ENCODE peak calls at places on chromosomes 3 and 15, in five cellular contexts. One of them, this sample, is unnamed. For H3K4me1, the result is how much of the 10 kb centered on the place peaks cover.

GRCh38 chr3:4841783-4842440 is 137.3 kb upstream of the BHLHE40 start:
- DNase-seq in gastrocnemius medialis: no peak
- DNase-seq in upper lobe of left lung: no peak
- DNase-seq in SK-N-SH: no peak
- DNase-seq in endodermal cell: no peak
- DNase-seq in this sample: no peak

GRCh38 chr3:197374951-197375560 is 76.6 kb upstream of the DLG1 start:
- DNase-seq in gastrocnemius medialis: no peak
- DNase-seq in upper lobe of left lung: no peak
- DNase-seq in SK-N-SH: peak
- DNase-seq in endodermal cell: peak
- DNase-seq in this sample: no peak

GRCh38 chr3:180871901-180872300 is 40.6 kb upstream of the FXR1 start:
- DNase-seq in gastrocnemius medialis: peak
- DNase-seq in upper lobe of left lung: no peak
- DNase-seq in SK-N-SH: no peak
- DNase-seq in endodermal cell: no peak
- DNase-seq in this sample: no peak

GRCh38 chr15:64443747-64444621 is 16.4 kb upstream of the ZNF609 start:
- DNase-seq in gastrocnemius medialis: no peak
- DNase-seq in upper lobe of left lung: no peak
- DNase-seq in SK-N-SH: no peak
- DNase-seq in endodermal cell: no peak
- DNase-seq in this sample: no peak

GRCh38 chr3:37386627-37387230 is 212.3 kb upstream of the LRRFIP2 start:
- DNase-seq in gastrocnemius medialis: no peak
- DNase-seq in upper lobe of left lung: no peak
- DNase-seq in SK-N-SH: no peak
- DNase-seq in endodermal cell: no peak
- DNase-seq in this sample: no peak

GRCh38 chr3:151460774-151461450 is at the start of gene IGSF10:
- DNase-seq in gastrocnemius medialis: no peak
- DNase-seq in upper lobe of left lung: peak
- DNase-seq in SK-N-SH: peak
- DNase-seq in endodermal cell: peak
- DNase-seq in this sample: peak

GRCh38 chr3:12051586-12051985 is 47.4 kb downstream of the SYN2 start:
- DNase-seq in gastrocnemius medialis: no peak
- DNase-seq in upper lobe of left lung: no peak
- DNase-seq in SK-N-SH: no peak
- DNase-seq in endodermal cell: no peak
- DNase-seq in this sample: no peak

GRCh38 chr3:99248130-99248529 is 346.6 kb upstream of the DCBLD2 start:
- DNase-seq in gastrocnemius medialis: no peak
- DNase-seq in upper lobe of left lung: no peak
- DNase-seq in SK-N-SH: no peak
- DNase-seq in endodermal cell: no peak
- DNase-seq in this sample: no peak

GRCh38 chr3:56355570-56356185 is 112.6 kb downstream of the ERC2 start:
- DNase-seq in gastrocnemius medialis: no peak
- DNase-seq in upper lobe of left lung: no peak
- DNase-seq in SK-N-SH: no peak
- DNase-seq in endodermal cell: peak
- DNase-seq in this sample: no peak

GRCh38 chr3:194976049-194976451 is 290.4 kb downstream of the FAM43A start:
- DNase-seq in gastrocnemius medialis: no peak
- DNase-seq in upper lobe of left lung: no peak
- DNase-seq in SK-N-SH: no peak
- DNase-seq in endodermal cell: no peak
- DNase-seq in this sample: peak

GRCh38 chr3:58637509-58637908 is 29.1 kb downstream of the FAM3D start:
- DNase-seq in gastrocnemius medialis: no peak
- DNase-seq in upper lobe of left lung: no peak
- DNase-seq in SK-N-SH: no peak
- DNase-seq in endodermal cell: no peak
- DNase-seq in this sample: no peak

GRCh38 chr15:41485226-41485625 is 8.4 kb upstream of the ITPKA start:
- DNase-seq in gastrocnemius medialis: no peak
- DNase-seq in upper lobe of left lung: no peak
- DNase-seq in SK-N-SH: no peak
- DNase-seq in endodermal cell: no peak
- DNase-seq in this sample: no peak

GRCh38 chr15:40446144-40446543 is 5.4 kb downstream of the BAHD1 start:
- DNase-seq in gastrocnemius medialis: no peak
- DNase-seq in upper lobe of left lung: no peak
- DNase-seq in SK-N-SH: no peak
- DNase-seq in endodermal cell: no peak
- DNase-seq in this sample: no peak

GRCh38 chr15:77456746-77457618 is 36.3 kb downstream of the HMG20A start:
- DNase-seq in gastrocnemius medialis: no peak
- DNase-seq in upper lobe of left lung: no peak
- DNase-seq in SK-N-SH: no peak
- DNase-seq in endodermal cell: no peak
- DNase-seq in this sample: no peak

GRCh38 chr3:186097663-186098451 is 11.0 kb downstream of the ETV5 start:
- DNase-seq in gastrocnemius medialis: no peak
- DNase-seq in upper lobe of left lung: peak
- DNase-seq in SK-N-SH: peak
- DNase-seq in endodermal cell: peak
- DNase-seq in this sample: peak

GRCh38 chr3:164779816-164780215 is 298.5 kb downstream of the SI start:
- DNase-seq in gastrocnemius medialis: no peak
- DNase-seq in upper lobe of left lung: no peak
- DNase-seq in SK-N-SH: no peak
- DNase-seq in endodermal cell: no peak
- DNase-seq in this sample: no peak

GRCh38 chr3:64463981-64464380 is 223.8 kb downstream of the ADAMTS9 start:
- DNase-seq in gastrocnemius medialis: no peak
- DNase-seq in upper lobe of left lung: no peak
- DNase-seq in SK-N-SH: no peak
- DNase-seq in endodermal cell: peak
- DNase-seq in this sample: no peak

GRCh38 chr3:66270726-66271125 is 49.9 kb downstream of the SLC25A26 start:
- DNase-seq in gastrocnemius medialis: no peak
- DNase-seq in upper lobe of left lung: no peak
- DNase-seq in SK-N-SH: no peak
- DNase-seq in endodermal cell: no peak
- DNase-seq in this sample: no peak

GRCh38 chr15:25989327-25989726 is 126.2 kb upstream of the ATP10A start:
- DNase-seq in gastrocnemius medialis: no peak
- DNase-seq in upper lobe of left lung: peak
- DNase-seq in SK-N-SH: no peak
- DNase-seq in endodermal cell: peak
- DNase-seq in this sample: no peak

GRCh38 chr3:150036780-150037179 is 66.1 kb upstream of the PFN2 start:
- DNase-seq in gastrocnemius medialis: no peak
- DNase-seq in upper lobe of left lung: no peak
- DNase-seq in SK-N-SH: no peak
- DNase-seq in endodermal cell: no peak
- DNase-seq in this sample: no peak

GRCh38 chr3:187027531-187027936 is 97.2 kb downstream of the ST6GAL1 start:
- DNase-seq in gastrocnemius medialis: no peak
- DNase-seq in upper lobe of left lung: no peak
- DNase-seq in SK-N-SH: no peak
- DNase-seq in endodermal cell: peak
- DNase-seq in this sample: no peak

GRCh38 chr15:74955796-74956647 is 550 bp downstream of the RPP25 start:
- DNase-seq in gastrocnemius medialis: peak
- DNase-seq in upper lobe of left lung: peak
- DNase-seq in SK-N-SH: peak
- DNase-seq in endodermal cell: peak
- DNase-seq in this sample: peak

GRCh38 chr3:15339001-15339400 is 6.6 kb upstream of the SH3BP5 start:
- DNase-seq in gastrocnemius medialis: no peak
- DNase-seq in upper lobe of left lung: no peak
- DNase-seq in SK-N-SH: no peak
- DNase-seq in endodermal cell: no peak
- DNase-seq in this sample: no peak

GRCh38 chr15:89660556-89660955 is 5.3 kb upstream of the KIF7 start:
- DNase-seq in gastrocnemius medialis: no peak
- DNase-seq in upper lobe of left lung: no peak
- DNase-seq in SK-N-SH: no peak
- DNase-seq in endodermal cell: no peak
- DNase-seq in this sample: no peak

GRCh38 chr3:104596054-104596453 is 770.7 kb upstream of the ALCAM start:
- DNase-seq in gastrocnemius medialis: no peak
- DNase-seq in upper lobe of left lung: no peak
- DNase-seq in SK-N-SH: no peak
- DNase-seq in endodermal cell: no peak
- DNase-seq in this sample: no peak

GRCh38 chr3:141065258-141065657 is 14.1 kb downstream of the SPSB4 start:
- DNase-seq in gastrocnemius medialis: no peak
- DNase-seq in upper lobe of left lung: no peak
- DNase-seq in SK-N-SH: no peak
- DNase-seq in endodermal cell: peak
- DNase-seq in this sample: no peak

GRCh38 chr15:90221251-90221900 is 12.4 kb downstream of the CIB1 start:
- DNase-seq in gastrocnemius medialis: peak
- DNase-seq in upper lobe of left lung: no peak
- DNase-seq in SK-N-SH: peak
- DNase-seq in endodermal cell: peak
- DNase-seq in this sample: peak

GRCh38 chr3:170614214-170614966 is 28.5 kb upstream of the SLC7A14 start:
- DNase-seq in gastrocnemius medialis: peak
- DNase-seq in upper lobe of left lung: no peak
- DNase-seq in SK-N-SH: no peak
- DNase-seq in endodermal cell: no peak
- DNase-seq in this sample: no peak

GRCh38 chr15:30649952-30650929 is 24.3 kb downstream of the ARHGAP11B start:
- DNase-seq in gastrocnemius medialis: no peak
- DNase-seq in upper lobe of left lung: no peak
- DNase-seq in SK-N-SH: no peak
- DNase-seq in endodermal cell: no peak
- DNase-seq in this sample: no peak

GRCh38 chr3:169091196-169091595 is 572.3 kb downstream of the MECOM start:
- DNase-seq in gastrocnemius medialis: no peak
- DNase-seq in upper lobe of left lung: no peak
- DNase-seq in SK-N-SH: no peak
- DNase-seq in endodermal cell: no peak
- DNase-seq in this sample: no peak

GRCh38 chr3:43695443-43695842 is 4.7 kb downstream of the ABHD5 start:
- DNase-seq in gastrocnemius medialis: no peak
- DNase-seq in upper lobe of left lung: no peak
- DNase-seq in SK-N-SH: no peak
- DNase-seq in endodermal cell: no peak
- DNase-seq in this sample: no peak

GRCh38 chr3:79019137-79019923 is 748.5 kb downstream of the ROBO1 start:
- DNase-seq in gastrocnemius medialis: peak
- DNase-seq in upper lobe of left lung: peak
- DNase-seq in SK-N-SH: peak
- DNase-seq in endodermal cell: peak
- DNase-seq in this sample: peak

GRCh38 chr15:74506515-74506840 is 34.5 kb upstream of the ARID3B start:
- DNase-seq in gastrocnemius medialis: no peak
- DNase-seq in upper lobe of left lung: no peak
- DNase-seq in SK-N-SH: no peak
- DNase-seq in endodermal cell: no peak
- DNase-seq in this sample: no peak

GRCh38 chr15:80155001-80155377 is 2.2 kb downstream of the FAH start:
- DNase-seq in gastrocnemius medialis: no peak
- DNase-seq in upper lobe of left lung: no peak
- DNase-seq in SK-N-SH: no peak
- DNase-seq in endodermal cell: no peak
- DNase-seq in this sample: no peak

GRCh38 chr15:89307046-89307587 is 27.5 kb downstream of the POLG start:
- DNase-seq in gastrocnemius medialis: no peak
- DNase-seq in upper lobe of left lung: no peak
- DNase-seq in SK-N-SH: no peak
- DNase-seq in endodermal cell: no peak
- DNase-seq in this sample: no peak

GRCh38 chr3:123893012-123893411 is 8.9 kb upstream of the MYLK start:
- DNase-seq in gastrocnemius medialis: no peak
- DNase-seq in upper lobe of left lung: no peak
- DNase-seq in SK-N-SH: no peak
- DNase-seq in endodermal cell: no peak
- DNase-seq in this sample: no peak
- TF ChIP-seq CTCF in gastrocnemius medialis: no peak
- TF ChIP-seq CTCF in upper lobe of left lung: no peak
- TF ChIP-seq CTCF in SK-N-SH: no peak
- TF ChIP-seq CTCF in endodermal cell: no peak
- TF ChIP-seq CTCF in this sample: no peak

GRCh38 chr3:184679056-184679502 is 32.8 kb downstream of the MAGEF1 start:
- DNase-seq in gastrocnemius medialis: no peak
- DNase-seq in upper lobe of left lung: no peak
- DNase-seq in SK-N-SH: peak
- DNase-seq in endodermal cell: peak
- DNase-seq in this sample: no peak
- H3K4me3 ChIP-seq in gastrocnemius medialis: no peak
- H3K4me3 ChIP-seq in upper lobe of left lung: no peak
- H3K4me3 ChIP-seq in SK-N-SH: no peak
- H3K4me3 ChIP-seq in endodermal cell: no peak
- H3K4me3 ChIP-seq in this sample: no peak

DNA sequence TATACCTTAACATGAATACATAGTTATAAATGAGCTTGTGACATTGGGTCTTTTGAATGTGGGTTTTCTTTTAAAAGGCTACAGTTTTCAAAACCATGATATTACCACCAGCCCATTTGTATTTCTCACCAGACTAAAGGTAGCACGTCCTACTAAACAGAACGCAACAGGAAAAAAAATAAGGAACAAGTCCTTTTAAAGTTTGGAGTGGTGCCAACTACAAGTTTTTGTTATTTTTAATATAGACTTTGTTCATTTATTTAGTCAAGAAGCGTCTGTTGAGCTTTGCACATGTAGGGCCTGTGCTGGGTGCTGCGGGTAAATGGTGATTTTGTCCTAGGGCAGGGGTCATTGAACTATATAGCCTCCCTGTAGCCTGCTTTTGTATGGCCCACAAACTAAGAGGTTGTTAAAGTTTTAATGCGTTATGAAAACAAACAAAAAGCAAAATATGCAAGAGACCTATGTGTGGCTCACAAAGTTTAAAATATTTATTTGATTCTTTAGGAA is 164.4 kb downstream of the GHSR start:
- DNase-seq in gastrocnemius medialis: no peak
- DNase-seq in upper lobe of left lung: no peak
- DNase-seq in SK-N-SH: no peak
- DNase-seq in endodermal cell: no peak
- DNase-seq in this sample: no peak
- H3K4me1 ChIP-seq in gastrocnemius medialis: half or more
- H3K4me1 ChIP-seq in upper lobe of left lung: under half
- H3K4me1 ChIP-seq in SK-N-SH: under half
- H3K4me1 ChIP-seq in endodermal cell: under half
- H3K4me1 ChIP-seq in this sample: under half

GRCh38 chr3:127702151-127702578 is 29.4 kb downstream of the ABTB1 start:
- DNase-seq in gastrocnemius medialis: no peak
- DNase-seq in upper lobe of left lung: no peak
- DNase-seq in SK-N-SH: no peak
- DNase-seq in endodermal cell: peak
- DNase-seq in this sample: peak

GRCh38 chr3:127699098-127699945 is 26.6 kb downstream of the ABTB1 start:
- DNase-seq in gastrocnemius medialis: no peak
- DNase-seq in upper lobe of left lung: no peak
- DNase-seq in SK-N-SH: no peak
- DNase-seq in endodermal cell: no peak
- DNase-seq in this sample: peak

GRCh38 chr3:127699946-127700300 is 27.2 kb downstream of the ABTB1 start:
- DNase-seq in gastrocnemius medialis: no peak
- DNase-seq in upper lobe of left lung: no peak
- DNase-seq in SK-N-SH: no peak
- DNase-seq in endodermal cell: no peak
- DNase-seq in this sample: no peak

GRCh38 chr3:127701281-127701792 is 28.6 kb downstream of the ABTB1 start:
- DNase-seq in gastrocnemius medialis: no peak
- DNase-seq in upper lobe of left lung: no peak
- DNase-seq in SK-N-SH: no peak
- DNase-seq in endodermal cell: no peak
- DNase-seq in this sample: peak

GRCh38 chr3:127700406-127700805 is 27.7 kb downstream of the ABTB1 start:
- DNase-seq in gastrocnemius medialis: no peak
- DNase-seq in upper lobe of left lung: no peak
- DNase-seq in SK-N-SH: no peak
- DNase-seq in endodermal cell: no peak
- DNase-seq in this sample: peak
- TF ChIP-seq CTCF in gastrocnemius medialis: no peak
- TF ChIP-seq CTCF in upper lobe of left lung: no peak
- TF ChIP-seq CTCF in SK-N-SH: no peak
- TF ChIP-seq CTCF in endodermal cell: peak
- TF ChIP-seq CTCF in this sample: no peak